ENCODE peak calls at places on chromosomes 3 and 15, in seven cellular contexts. B is mammary epithelial cell, U is T-helper 2 cell, H is HT-29, V is endothelial cell, Z is small intestine, L is KG1. O is an unnamed sample.

GRCh38 chr15:51382787-51383186 is 41.3 kb downstream of the GLDN start:
- DNase-seq in B (peak; percentile 36), U (no peak), H (peak; percentile 69), V (peak; percentile 60), Z (peak; percentile 18), L (no peak), O (peak; percentile 21)

GRCh38 chr3:126310816-126311215 is 46.4 kb downstream of the KLF15 start:
- DNase-seq in B (no peak), U (no peak), H (no peak), V (no peak), Z (no peak), L (no peak), O (no peak)

GRCh38 chr15:91589360-91589759 is 264.1 kb upstream of the SLCO3A1 start:
- DNase-seq in B (no peak), U (no peak), H (peak; percentile 25), V (no peak), Z (no peak), L (no peak), O (no peak)

GRCh38 chr3:3084890-3085289 is 25.3 kb downstream of the IL5RA start:
- DNase-seq in B (no peak), U (no peak), H (no peak), V (no peak), Z (no peak), L (no peak), O (no peak)

GRCh38 chr3:197736010-197736490 is 654 bp downstream of the RUBCN start:
- DNase-seq in B (peak; percentile 36), U (peak; percentile 16), H (peak; percentile 42), V (peak; percentile 13), Z (peak; percentile 57), L (no peak), O (no peak)

GRCh38 chr3:193805448-193805847 is 212.4 kb downstream of the OPA1 start:
- DNase-seq in B (peak; percentile 96), U (no peak), H (peak; percentile 96), V (no peak), Z (peak; percentile 84), L (no peak), O (peak; percentile 62)

GRCh38 chr3:42351221-42351620 is 59.2 kb downstream of the LYZL4 start:
- DNase-seq in B (no peak), U (no peak), H (no peak), V (no peak), Z (no peak), L (no peak), O (no peak)

GRCh38 chr3:197394464-197395321 is 96.3 kb upstream of the DLG1 start:
- DNase-seq in B (peak; percentile 100), U (peak; percentile 15), H (no peak), V (no peak), Z (peak; percentile 19), L (no peak), O (peak; percentile 83)

GRCh38 chr3:184259878-184260570 is 1.3 kb downstream of the CAMK2N2 start:
- DNase-seq in B (peak; percentile 14), U (peak; percentile 17), H (no peak), V (peak; percentile 59), Z (no peak), L (no peak), O (peak; percentile 26)

GRCh38 chr3:21795152-21795837 is 44.3 kb upstream of the ZNF385D start:
- DNase-seq in B (no peak), U (no peak), H (no peak), V (no peak), Z (no peak), L (no peak), O (no peak)

GRCh38 chr3:126288314-126288713 is 68.9 kb downstream of the KLF15 start:
- DNase-seq in B (no peak), U (no peak), H (no peak), V (peak; percentile 23), Z (no peak), L (no peak), O (no peak)